ENCODE peak calls at places on chromosomes 1 and 21, in six cellular contexts. One of them, this sample, is unnamed.

GRCh38 chr1:56409112-56409691 is 170.2 kb downstream of the PLPP3 start:
- DNase-seq in activated CD4-positive, alpha-beta T cell treated with anti-CD3 and anti-CD28 coated beads, Interleukin-2, amount 10 ng/mL, durations not matched to agents 7 days and 5 days: no peak
- DNase-seq in amniotic epithelial cell: no peak
- DNase-seq in stimulated activated CD4-positive, alpha-beta T cell treated with anti-CD3 and anti-CD28 coated beads, Interleukin-1b, Interleukin-23, amount 100 ng/mL, for 4 hours: no peak
- DNase-seq in colonic mucosa: peak
- DNase-seq in C1 segment of cervical spinal cord: no peak
- DNase-seq in this sample: no peak

GRCh38 chr21:33560965-33561364 is 18.1 kb downstream of the SON start:
- DNase-seq in activated CD4-positive, alpha-beta T cell treated with anti-CD3 and anti-CD28 coated beads, Interleukin-2, amount 10 ng/mL, durations not matched to agents 7 days and 5 days: no peak
- DNase-seq in C1 segment of cervical spinal cord: no peak
- DNase-seq in stimulated activated CD4-positive, alpha-beta T cell treated with anti-CD3 and anti-CD28 coated beads, Interleukin-1b, Interleukin-23, amount 100 ng/mL, for 4 hours: no peak
- DNase-seq in amniotic epithelial cell: no peak
- DNase-seq in colonic mucosa: no peak
- DNase-seq in this sample: no peak

GRCh38 chr21:45995686-45996179 is 14.2 kb downstream of the COL6A1 start:
- DNase-seq in colonic mucosa: peak
- DNase-seq in amniotic epithelial cell: peak
- DNase-seq in C1 segment of cervical spinal cord: no peak
- DNase-seq in stimulated activated CD4-positive, alpha-beta T cell treated with anti-CD3 and anti-CD28 coated beads, Interleukin-1b, Interleukin-23, amount 100 ng/mL, for 4 hours: no peak
- DNase-seq in activated CD4-positive, alpha-beta T cell treated with anti-CD3 and anti-CD28 coated beads, Interleukin-2, amount 10 ng/mL, durations not matched to agents 7 days and 5 days: no peak
- DNase-seq in this sample: peak

GRCh38 chr21:42298237-42298636 is 17.0 kb downstream of the TFF3 start:
- DNase-seq in colonic mucosa: no peak
- DNase-seq in C1 segment of cervical spinal cord: no peak
- DNase-seq in stimulated activated CD4-positive, alpha-beta T cell treated with anti-CD3 and anti-CD28 coated beads, Interleukin-1b, Interleukin-23, amount 100 ng/mL, for 4 hours: no peak
- DNase-seq in amniotic epithelial cell: no peak
- DNase-seq in activated CD4-positive, alpha-beta T cell treated with anti-CD3 and anti-CD28 coated beads, Interleukin-2, amount 10 ng/mL, durations not matched to agents 7 days and 5 days: no peak
- DNase-seq in this sample: no peak

GRCh38 chr1:1628656-1629429 is 3.1 kb upstream of the MMP23B start:
- DNase-seq in activated CD4-positive, alpha-beta T cell treated with anti-CD3 and anti-CD28 coated beads, Interleukin-2, amount 10 ng/mL, durations not matched to agents 7 days and 5 days: peak
- DNase-seq in C1 segment of cervical spinal cord: no peak
- DNase-seq in stimulated activated CD4-positive, alpha-beta T cell treated with anti-CD3 and anti-CD28 coated beads, Interleukin-1b, Interleukin-23, amount 100 ng/mL, for 4 hours: no peak
- DNase-seq in colonic mucosa: no peak
- DNase-seq in amniotic epithelial cell: no peak
- DNase-seq in this sample: peak

GRCh38 chr21:42063206-42063577 is 7.9 kb upstream of the UMODL1 start:
- DNase-seq in activated CD4-positive, alpha-beta T cell treated with anti-CD3 and anti-CD28 coated beads, Interleukin-2, amount 10 ng/mL, durations not matched to agents 7 days and 5 days: peak
- DNase-seq in amniotic epithelial cell: no peak
- DNase-seq in C1 segment of cervical spinal cord: no peak
- DNase-seq in stimulated activated CD4-positive, alpha-beta T cell treated with anti-CD3 and anti-CD28 coated beads, Interleukin-1b, Interleukin-23, amount 100 ng/mL, for 4 hours: no peak
- DNase-seq in colonic mucosa: peak
- DNase-seq in this sample: no peak

GRCh38 chr21:43900078-43900385 is 35.0 kb downstream of the AGPAT3 start:
- DNase-seq in activated CD4-positive, alpha-beta T cell treated with anti-CD3 and anti-CD28 coated beads, Interleukin-2, amount 10 ng/mL, durations not matched to agents 7 days and 5 days: no peak
- DNase-seq in colonic mucosa: no peak
- DNase-seq in stimulated activated CD4-positive, alpha-beta T cell treated with anti-CD3 and anti-CD28 coated beads, Interleukin-1b, Interleukin-23, amount 100 ng/mL, for 4 hours: no peak
- DNase-seq in C1 segment of cervical spinal cord: no peak
- DNase-seq in amniotic epithelial cell: no peak
- DNase-seq in this sample: no peak

GRCh38 chr1:178612261-178612660 is 99.4 kb downstream of the TEX35 start:
- DNase-seq in amniotic epithelial cell: peak
- DNase-seq in stimulated activated CD4-positive, alpha-beta T cell treated with anti-CD3 and anti-CD28 coated beads, Interleukin-1b, Interleukin-23, amount 100 ng/mL, for 4 hours: no peak
- DNase-seq in C1 segment of cervical spinal cord: no peak
- DNase-seq in activated CD4-positive, alpha-beta T cell treated with anti-CD3 and anti-CD28 coated beads, Interleukin-2, amount 10 ng/mL, durations not matched to agents 7 days and 5 days: no peak
- DNase-seq in colonic mucosa: no peak
- DNase-seq in this sample: no peak

GRCh38 chr1:243735457-243735856 is 114.6 kb downstream of the AKT3 start:
- DNase-seq in colonic mucosa: no peak
- DNase-seq in C1 segment of cervical spinal cord: no peak
- DNase-seq in amniotic epithelial cell: no peak
- DNase-seq in stimulated activated CD4-positive, alpha-beta T cell treated with anti-CD3 and anti-CD28 coated beads, Interleukin-1b, Interleukin-23, amount 100 ng/mL, for 4 hours: no peak
- DNase-seq in activated CD4-positive, alpha-beta T cell treated with anti-CD3 and anti-CD28 coated beads, Interleukin-2, amount 10 ng/mL, durations not matched to agents 7 days and 5 days: no peak
- DNase-seq in this sample: no peak

GRCh38 chr1:32465541-32466002 is 700 bp downstream of the ZBTB8B start:
- DNase-seq in colonic mucosa: no peak
- DNase-seq in amniotic epithelial cell: no peak
- DNase-seq in stimulated activated CD4-positive, alpha-beta T cell treated with anti-CD3 and anti-CD28 coated beads, Interleukin-1b, Interleukin-23, amount 100 ng/mL, for 4 hours: no peak
- DNase-seq in C1 segment of cervical spinal cord: no peak
- DNase-seq in activated CD4-positive, alpha-beta T cell treated with anti-CD3 and anti-CD28 coated beads, Interleukin-2, amount 10 ng/mL, durations not matched to agents 7 days and 5 days: no peak
- DNase-seq in this sample: no peak

GRCh38 chr1:207020709-207021107 is 11.8 kb downstream of the C1orf116 start:
- DNase-seq in amniotic epithelial cell: no peak
- DNase-seq in colonic mucosa: no peak
- DNase-seq in activated CD4-positive, alpha-beta T cell treated with anti-CD3 and anti-CD28 coated beads, Interleukin-2, amount 10 ng/mL, durations not matched to agents 7 days and 5 days: no peak
- DNase-seq in stimulated activated CD4-positive, alpha-beta T cell treated with anti-CD3 and anti-CD28 coated beads, Interleukin-1b, Interleukin-23, amount 100 ng/mL, for 4 hours: no peak
- DNase-seq in C1 segment of cervical spinal cord: no peak
- DNase-seq in this sample: no peak

GRCh38 chr1:156752843-156753486 is 1.5 kb upstream of the HDGF start:
- DNase-seq in colonic mucosa: no peak
- DNase-seq in amniotic epithelial cell: peak
- DNase-seq in C1 segment of cervical spinal cord: no peak
- DNase-seq in stimulated activated CD4-positive, alpha-beta T cell treated with anti-CD3 and anti-CD28 coated beads, Interleukin-1b, Interleukin-23, amount 100 ng/mL, for 4 hours: no peak
- DNase-seq in activated CD4-positive, alpha-beta T cell treated with anti-CD3 and anti-CD28 coated beads, Interleukin-2, amount 10 ng/mL, durations not matched to agents 7 days and 5 days: no peak
- DNase-seq in this sample: no peak

GRCh38 chr1:187383366-187383765 is 554.6 kb downstream of the PLA2G4A start:
- DNase-seq in stimulated activated CD4-positive, alpha-beta T cell treated with anti-CD3 and anti-CD28 coated beads, Interleukin-1b, Interleukin-23, amount 100 ng/mL, for 4 hours: no peak
- DNase-seq in colonic mucosa: no peak
- DNase-seq in C1 segment of cervical spinal cord: no peak
- DNase-seq in activated CD4-positive, alpha-beta T cell treated with anti-CD3 and anti-CD28 coated beads, Interleukin-2, amount 10 ng/mL, durations not matched to agents 7 days and 5 days: no peak
- DNase-seq in amniotic epithelial cell: no peak
- DNase-seq in this sample: no peak

This sample was measured in posterior cingulate gyrus.